ENCODE peak calls at places on chromosomes 7 and 10, in nine cellular contexts. E is H54; H is NCI-H345; G is amniotic stem cell; V is GM10248; C is fibroblast of pulmonary artery; L is NCI-H226; O is AG04450; D is stimulated activated CD4-positive, alpha-beta T cell treated with anti-CD3 and anti-CD28 coated beads, TNF-alpha, amount 100 ng/mL, for 4 hours. Z is an unnamed sample.

GRCh38 chr10:109981641-109982040 is 26.1 kb upstream of the ADD3 start:
- DNase-seq in E (no peak), H (no peak), G (no peak), V (no peak), C (peak; percentile 55), L (no peak), O (no peak), D (no peak), Z (no peak)

GRCh38 chr7:131501930-131502685 is 54.3 kb downstream of the PODXL start:
- DNase-seq in E (no peak), H (no peak), G (no peak), V (no peak), C (no peak), L (no peak), O (no peak), D (no peak), Z (peak; percentile 46)

GRCh38 chr10:73892314-73893080 is 18.1 kb upstream of the CAMK2G start:
- DNase-seq in E (no peak), H (no peak), G (no peak), V (no peak), C (peak; percentile 56), L (no peak), O (no peak), D (no peak), Z (peak; percentile 82)

GRCh38 chr7:158238616-158239289 is 348.9 kb downstream of the PTPRN2 start:
- DNase-seq in E (no peak), H (no peak), G (no peak), V (no peak), C (no peak), L (no peak), O (no peak), D (no peak), Z (no peak)

GRCh38 chr7:39845011-39845410 is 105.0 kb upstream of the CDK13 start:
- DNase-seq in E (no peak), H (no peak), G (no peak), V (no peak), C (no peak), L (no peak), O (no peak), D (no peak), Z (peak; percentile 12)

GRCh38 chr7:17677408-17677807 is 262.9 kb downstream of the SNX13 start:
- DNase-seq in E (no peak), H (no peak), G (no peak), V (no peak), C (peak; percentile 78), L (peak; percentile 85), O (no peak), D (no peak), Z (peak; percentile 60)

GRCh38 chr7:997404-998395 is 14.7 kb downstream of the CYP2W1 start:
- DNase-seq in E (no peak), H (no peak), G (no peak), V (no peak), C (no peak), L (no peak), O (no peak), D (no peak), Z (no peak)

GRCh38 chr10:59098387-59098786 is 78.1 kb upstream of the PHYHIPL start:
- DNase-seq in E (no peak), H (no peak), G (peak; percentile 12), V (no peak), C (peak; percentile 43), L (no peak), O (peak; percentile 53), D (no peak), Z (peak; percentile 84)

GRCh38 chr7:126370038-126370668 is 882.6 kb downstream of the GRM8 start:
- DNase-seq in E (no peak), H (no peak), G (no peak), V (no peak), C (no peak), L (no peak), O (no peak), D (no peak), Z (no peak)

GRCh38 chr10:59560990-59561389 is 148.7 kb downstream of the SLC16A9 start:
- DNase-seq in E (no peak), H (no peak), G (no peak), V (no peak), C (no peak), L (no peak), O (no peak), D (no peak), Z (no peak)

GRCh38 chr7:124276005-124276606 is 243.2 kb upstream of the TMEM229A start:
- DNase-seq in E (peak; percentile 6), H (no peak), G (no peak), V (peak; percentile 5), C (peak; percentile 7), L (peak; percentile 8), O (no peak), D (no peak), Z (peak; percentile 22)

GRCh38 chr10:10093035-10093434 is 924.6 kb upstream of the CELF2 start:
- DNase-seq in E (no peak), H (no peak), G (no peak), V (no peak), C (no peak), L (no peak), O (no peak), D (no peak), Z (no peak)

GRCh38 chr10:125521721-125522680 is 161.0 kb downstream of the TEX36 start:
- DNase-seq in E (peak; percentile 6), H (no peak), G (no peak), V (peak; percentile 26), C (no peak), L (no peak), O (no peak), D (no peak), Z (peak; percentile 7)

GRCh38 chr10:8852546-8852945 is 798.1 kb downstream of the GATA3 start:
- DNase-seq in E (no peak), H (no peak), G (no peak), V (no peak), C (no peak), L (no peak), O (no peak), D (no peak), Z (no peak)

GRCh38 chr10:103512166-103512565 is 18.7 kb downstream of the NEURL1 start:
- DNase-seq in E (no peak), H (no peak), G (no peak), V (peak; percentile 6), C (no peak), L (no peak), O (no peak), D (no peak), Z (no peak)

GRCh38 chr10:103284170-103284569 is 7.2 kb downstream of the INA start:
- DNase-seq in E (no peak), H (no peak), G (no peak), V (no peak), C (peak; percentile 62), L (peak; percentile 71), O (no peak), D (no peak), Z (peak; percentile 96)

GRCh38 chr7:20787658-20788057 is 972 bp upstream of the SP8 start:
- DNase-seq in E (no peak), H (peak; percentile 79), G (no peak), V (no peak), C (no peak), L (no peak), O (no peak), D (no peak), Z (no peak)

GRCh38 chr10:12909836-12910185 is 91.7 kb downstream of the CCDC3 start:
- DNase-seq in E (no peak), H (no peak), G (no peak), V (no peak), C (no peak), L (no peak), O (peak; percentile 2), D (no peak), Z (peak; percentile 79)

GRCh38 chr7:142357953-142358520 is 100.2 kb upstream of the PRSS58 start:
- DNase-seq in E (peak; percentile 34), H (peak; percentile 60), G (no peak), V (peak; percentile 59), C (peak; percentile 79), L (peak; percentile 34), O (peak; percentile 54), D (no peak), Z (peak; percentile 80)

GRCh38 chr10:84237199-84238051 is 3.9 kb downstream of the LRIT1 start:
- DNase-seq in E (no peak), H (no peak), G (no peak), V (no peak), C (no peak), L (no peak), O (no peak), D (no peak), Z (no peak)

GRCh38 chr7:95045236-95045923 is 138.0 kb downstream of the PPP1R9A start:
- DNase-seq in E (no peak), H (no peak), G (no peak), V (no peak), C (peak; percentile 21), L (peak; percentile 10), O (no peak), D (no peak), Z (no peak)

GRCh38 chr7:103989785-103990775 is 622 bp upstream of the RELN start:
- DNase-seq in E (no peak), H (peak; percentile 67), G (no peak), V (peak; percentile 16), C (peak; percentile 32), L (no peak), O (no peak), D (no peak), Z (peak; percentile 18)

GRCh38 chr7:159028456-159029401 is 115.9 kb downstream of the VIPR2 start:
- DNase-seq in E (no peak), H (no peak), G (no peak), V (no peak), C (no peak), L (no peak), O (no peak), D (no peak), Z (no peak)

GRCh38 chr10:104391150-104391968 is 37.7 kb downstream of the CFAP58 start:
- DNase-seq in E (no peak), H (no peak), G (no peak), V (no peak), C (peak; percentile 12), L (peak; percentile 18), O (no peak), D (no peak), Z (no peak)

Z was measured in fibroblast of villous mesenchyme.